ENCODE peak calls at places on chromosomes 11 and 22, in four cellular contexts. J is Calu3, H is choroid plexus epithelial cell, I is nephron progenitor cell. G is an unnamed sample.

GRCh38 chr22:17965538-17966402 is 58.6 kb downstream of the MICAL3 start:
- DNase-seq in H (no peak), J (no peak), I (no peak), G (no peak)

GRCh38 chr11:15493066-15493465 is 378.3 kb downstream of the INSC start:
- DNase-seq in I (no peak), H (no peak), J (no peak), G (no peak)

GRCh38 chr11:35282226-35282882 is 137.0 kb downstream of the SLC1A2 start:
- DNase-seq in J (no peak), H (peak), I (no peak), G (no peak)

GRCh38 chr11:40241524-40242037 is 1217.9 kb downstream of the LRRC4C start:
- DNase-seq in J (no peak), I (peak), H (no peak), G (peak)

GRCh38 chr11:76803023-76803422 is 19.9 kb downstream of the TSKU start:
- DNase-seq in I (no peak), H (peak), J (no peak), G (no peak)

GRCh38 chr11:83727251-83727650 is 441.1 kb upstream of the CCDC90B start:
- DNase-seq in J (no peak), I (no peak), H (no peak), G (no peak)

GRCh38 chr11:119525855-119526196 is 102.9 kb upstream of the THY1 start:
- DNase-seq in I (no peak), J (no peak), H (no peak), G (no peak)

GRCh38 chr11:25039165-25039564 is 542.3 kb downstream of the LUZP2 start:
- DNase-seq in J (no peak), H (no peak), I (no peak), G (no peak)

GRCh38 chr11:119910056-119910455 is 181.1 kb upstream of the NECTIN1 start:
- DNase-seq in J (no peak), H (no peak), I (no peak), G (no peak)

GRCh38 chr11:22337571-22338464 is at the start of gene SLC17A6:
- DNase-seq in I (peak), J (peak), H (peak), G (no peak)

GRCh38 chr11:30499940-30500339 is 86.2 kb downstream of the MPPED2 start:
- DNase-seq in I (no peak), J (no peak), H (no peak), G (no peak)

GRCh38 chr11:19775622-19776021 is 63.0 kb downstream of the NAV2 start:
- DNase-seq in J (no peak), I (no peak), H (no peak), G (no peak)

GRCh38 chr22:25509391-25509791 is 55.1 kb upstream of the GRK3 start:
- DNase-seq in J (no peak), H (no peak), I (no peak), G (no peak)

GRCh38 chr22:30421695-30422480 is 3.7 kb upstream of the MTFP1 start:
- DNase-seq in I (no peak), J (peak), H (peak), G (no peak)

GRCh38 chr11:118306556-118306955 is 2.0 kb downstream of the CD3E start:
- DNase-seq in J (no peak), I (no peak), H (no peak), G (no peak)

GRCh38 chr11:68714047-68714856 is 29.9 kb downstream of the GAL start:
- DNase-seq in I (peak), J (no peak), H (no peak), G (no peak)

GRCh38 chr22:48417143-48418070 is 1410.3 kb downstream of the BRD1 start:
- DNase-seq in H (no peak), I (no peak), J (no peak), G (no peak)

GRCh38 chr11:133713844-133714243 is 131.5 kb downstream of the SPATA19 start:
- DNase-seq in J (no peak), I (no peak), H (no peak), G (no peak)
- TF ChIP-seq CTCF in J (no peak), I (no peak), H (no peak), G (no peak)

GRCh38 chr22:22692707-22693530 is 48.5 kb downstream of the GGTLC2 start:
- DNase-seq in H (peak), J (peak), I (peak), G (no peak)
- TF ChIP-seq CTCF in H (peak), J (peak), I (peak), G (peak)

DNA sequence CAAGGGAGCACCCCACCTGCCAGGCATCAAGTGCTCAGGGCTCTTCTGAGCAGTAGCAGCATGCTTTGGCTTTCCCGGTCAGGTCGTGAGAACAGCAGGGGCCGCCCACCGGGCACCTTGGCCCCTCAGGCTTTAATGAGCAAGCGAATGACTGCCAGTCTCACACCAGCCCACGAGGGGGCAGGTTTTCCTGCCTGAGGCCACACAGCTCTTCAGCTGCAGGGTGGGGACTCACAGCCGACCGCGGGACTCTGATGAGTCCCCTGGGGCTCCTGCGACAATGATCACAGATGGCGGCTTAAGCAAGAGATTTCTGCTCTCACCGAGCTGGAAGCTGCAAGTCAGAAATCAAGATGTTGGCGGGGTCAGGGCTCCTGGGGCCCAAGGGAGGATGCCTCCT is 14.3 kb upstream of the FGF19 start:
- DNase-seq in J (peak), I (peak), H (peak), G (no peak)
- TF ChIP-seq CTCF in J (peak), I (peak), H (peak), G (peak)

GRCh38 chr11:23471878-23472277 is 611.6 kb upstream of the CCDC179 start:
- DNase-seq in J (no peak), H (no peak), I (no peak), G (no peak)
- TF ChIP-seq CTCF in J (no peak), H (no peak), I (no peak), G (no peak)

DNA sequence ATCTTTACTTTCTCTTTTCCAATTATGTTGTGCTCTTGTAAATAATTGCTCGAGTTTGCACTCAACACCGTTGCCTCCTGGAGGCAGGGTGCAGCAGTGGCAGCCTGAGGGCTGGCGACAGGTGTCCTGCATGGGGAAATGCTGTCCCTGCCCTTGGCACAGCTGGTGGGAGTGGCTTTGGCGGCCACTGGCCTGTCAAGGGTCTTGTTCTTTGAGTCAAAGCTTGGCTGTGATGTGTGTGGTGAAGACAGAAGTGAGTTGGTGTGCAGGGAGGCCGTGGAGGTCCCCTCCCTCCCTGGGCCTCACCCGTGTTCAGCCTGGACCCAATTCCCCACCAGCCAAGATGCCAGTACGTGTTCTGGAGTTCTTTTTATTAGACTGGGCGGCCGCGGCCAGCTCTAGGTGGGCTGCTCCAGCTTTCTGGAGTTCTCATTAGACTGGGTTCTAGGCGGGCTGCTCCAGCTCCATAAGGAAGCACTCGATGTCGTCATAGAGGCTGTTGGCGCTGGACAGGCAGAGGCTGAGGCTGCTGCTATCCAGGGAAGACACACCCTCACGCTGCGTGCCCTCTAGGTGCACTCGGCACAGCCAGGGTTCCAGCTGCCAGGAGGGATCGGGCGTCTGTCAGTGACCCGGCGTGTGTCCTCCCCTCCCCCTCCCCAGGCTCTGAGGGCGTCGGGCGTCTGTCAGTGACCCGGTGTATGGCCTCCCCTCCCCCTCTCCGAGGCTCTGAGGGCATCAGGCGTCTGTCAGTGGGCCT is 3.4 kb downstream of the IRF7 start:
- DNase-seq in I (no peak), J (peak), H (peak), G (no peak)
- TF ChIP-seq CTCF in I (no peak), J (no peak), H (peak), G (peak)

G was measured in GM12864.